ENCODE peak calls at places on chromosomes 16 and 17, in eight cellular contexts. L, I, X, Y, W, B, C and P are unnamed samples.

GRCh38 chr17:19805006-19805405 is 56.9 kb upstream of the ALDH3A1 start:
- DNase-seq in L (no peak), I (no peak), X (no peak), Y (no peak), W (no peak), B (no peak), C (peak; percentile 36), P (no peak)

GRCh38 chr17:73224663-73225305 is 31.9 kb downstream of the COG1 start:
- DNase-seq in L (no peak), I (no peak), X (no peak), Y (no peak), W (no peak), B (no peak), C (no peak), P (no peak)

GRCh38 chr16:88703486-88704309 is 2.5 kb downstream of the RNF166 start:
- DNase-seq in L (no peak), I (no peak), X (peak; percentile 43), Y (no peak), W (peak; percentile 95), B (no peak), C (peak; percentile 59), P (peak; percentile 98)

GRCh38 chr17:19876524-19877161 is 8.9 kb upstream of the ULK2 start:
- DNase-seq in L (no peak), I (no peak), X (no peak), Y (no peak), W (peak; percentile 88), B (peak; percentile 64), C (no peak), P (peak; percentile 95)

GRCh38 chr16:72508196-72508595 is 336.2 kb upstream of the PMFBP1 start:
- DNase-seq in L (no peak), I (no peak), X (no peak), Y (no peak), W (no peak), B (no peak), C (no peak), P (no peak)

GRCh38 chr16:20740901-20741491 is 622 bp downstream of the THUMPD1 start:
- DNase-seq in L (peak; percentile 89), I (peak; percentile 98), X (peak; percentile 95), Y (peak; percentile 88), W (peak; percentile 98), B (peak; percentile 91), C (peak; percentile 85), P (peak; percentile 85)

GRCh38 chr17:47304191-47304590 is 19.6 kb upstream of the EFCAB13 start:
- DNase-seq in L (no peak), I (no peak), X (no peak), Y (no peak), W (no peak), B (no peak), C (no peak), P (no peak)

GRCh38 chr16:55821210-55821609 is 11.7 kb downstream of the CES1 start:
- DNase-seq in L (no peak), I (no peak), X (no peak), Y (no peak), W (no peak), B (no peak), C (no peak), P (no peak)

GRCh38 chr16:58847902-58848661 is 114.0 kb upstream of the GOT2 start:
- DNase-seq in L (no peak), I (no peak), X (no peak), Y (no peak), W (no peak), B (no peak), C (no peak), P (peak; percentile 17)

GRCh38 chr16:85569615-85570212 is 43.4 kb upstream of the GSE1 start:
- DNase-seq in L (no peak), I (no peak), X (peak; percentile 54), Y (no peak), W (peak; percentile 88), B (no peak), C (no peak), P (peak; percentile 92)

GRCh38 chr17:55458977-55459376 is 37.3 kb upstream of the MMD start:
- DNase-seq in L (no peak), I (no peak), X (no peak), Y (no peak), W (no peak), B (no peak), C (peak; percentile 16), P (no peak)

GRCh38 chr16:15954814-15955151 is 5.4 kb downstream of the ABCC1 start:
- DNase-seq in L (no peak), I (no peak), X (no peak), Y (no peak), W (no peak), B (no peak), C (no peak), P (peak; percentile 51)

GRCh38 chr16:35102780-35103403 is 1643.5 kb downstream of the TP53TG3F start:
- DNase-seq in L (no peak), I (no peak), X (no peak), Y (no peak), W (no peak), B (no peak), C (no peak), P (peak; percentile 69)

GRCh38 chr17:70905796-70906195 is 736.5 kb downstream of the KCNJ2 start:
- DNase-seq in L (no peak), I (no peak), X (no peak), Y (no peak), W (no peak), B (peak; percentile 51), C (no peak), P (peak; percentile 26)

DNA sequence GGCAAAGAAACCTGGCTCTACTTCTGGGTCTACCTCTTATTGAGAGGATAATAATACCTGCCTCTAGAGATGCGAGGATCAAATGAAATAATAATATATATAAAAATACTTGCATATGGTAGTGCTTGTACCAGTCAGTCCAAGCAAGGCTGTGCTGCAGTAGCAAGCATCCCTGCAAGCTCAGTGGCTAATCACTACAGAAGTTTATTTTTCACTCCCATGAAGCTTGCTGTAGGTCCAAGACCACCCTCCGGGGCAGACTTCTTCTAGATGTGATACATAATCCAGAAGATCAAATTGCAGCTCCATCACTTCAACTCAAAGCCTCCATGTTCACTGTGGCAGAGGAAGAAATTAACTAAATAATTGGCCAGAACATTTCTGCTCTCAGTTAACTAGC is 48.9 kb upstream of the NKD1 start:
- DNase-seq in L (no peak), I (no peak), X (no peak), Y (no peak), W (no peak), B (no peak), C (no peak), P (no peak)
- H3K4me3 ChIP-seq in L (no peak overlapping the region), I (no peak overlapping the region), X (no peak overlapping the region), Y (no peak overlapping the region), W (no peak overlapping the region), B (no peak overlapping the region), C (no peak overlapping the region), P (no peak overlapping the region)

GRCh38 chr17:78140169-78141051 is 5.8 kb upstream of the C17orf99 start:
- DNase-seq in L (peak; percentile 90), I (peak; percentile 98), X (peak; percentile 96), Y (peak; percentile 83), W (peak; percentile 99), B (peak; percentile 83), C (peak; percentile 84), P (peak; percentile 96)
- TF ChIP-seq POLR2A in L (peak; percentile 71), I (no peak), X (no peak), Y (peak; percentile 20), W (no peak), B (peak; percentile 27), C (peak; percentile 51), P (no peak)

DNA sequence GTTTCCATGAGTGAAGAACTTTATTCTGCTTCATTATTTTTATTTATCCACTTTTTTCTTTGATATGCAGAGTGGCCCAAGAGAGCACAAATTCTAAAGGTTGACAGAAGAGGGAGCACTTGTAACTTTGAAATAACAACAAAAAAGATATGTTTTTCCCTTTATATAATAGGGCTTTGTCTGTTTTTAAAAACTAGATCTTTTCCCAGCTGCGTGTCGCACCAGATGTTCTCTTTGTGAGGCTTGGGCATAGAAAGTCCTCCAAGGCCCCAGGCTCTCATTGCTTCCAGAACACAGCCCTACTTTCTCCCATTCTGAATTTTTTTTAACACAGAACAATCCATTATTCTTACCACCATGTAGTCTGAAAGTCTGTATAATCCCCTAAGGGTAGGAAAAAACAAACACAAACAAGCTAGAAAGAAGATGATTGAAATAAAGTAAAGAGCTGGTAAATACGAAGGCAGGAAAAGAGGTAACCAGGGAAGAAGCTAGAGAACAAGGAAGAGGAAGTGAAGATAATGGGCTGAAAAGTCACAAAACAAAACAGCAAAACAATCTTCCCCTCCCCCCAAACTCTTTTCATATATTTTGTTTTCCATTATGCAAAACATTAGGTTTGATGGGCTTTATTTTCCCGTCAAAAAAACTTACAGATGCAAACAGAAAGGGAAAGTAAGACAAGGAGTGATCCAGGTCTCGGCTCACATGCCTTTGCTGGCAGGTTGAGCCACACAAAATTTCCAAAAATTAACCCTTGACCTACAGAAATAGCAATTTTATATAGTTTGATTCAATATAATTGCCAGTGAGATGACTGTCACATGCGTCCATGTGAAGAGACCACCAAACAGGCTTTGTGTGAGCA is 160.3 kb downstream of the ABCA8 start:
- DNase-seq in L (no peak), I (no peak), X (no peak), Y (no peak), W (no peak), B (peak; percentile 53), C (peak; percentile 82), P (no peak)
- H3K4me3 ChIP-seq in L (no peak overlapping the region), I (peak overlapping the region; percentile 14), X (no peak overlapping the region), Y (peak overlapping the region; percentile 8), W (no peak overlapping the region), B (no peak overlapping the region), C (no peak overlapping the region), P (no peak overlapping the region)

GRCh38 chr17:81931189-81931556 is 3.6 kb upstream of the MAFG start:
- DNase-seq in L (no peak), I (no peak), X (no peak), Y (no peak), W (no peak), B (no peak), C (no peak), P (no peak)

GRCh38 chr17:81932333-81932983 is 4.6 kb downstream of the PYCR1 start:
- DNase-seq in L (no peak), I (no peak), X (no peak), Y (no peak), W (no peak), B (no peak), C (no peak), P (peak; percentile 46)

GRCh38 chr17:81933178-81933699 is 3.9 kb downstream of the PYCR1 start:
- DNase-seq in L (no peak), I (no peak), X (no peak), Y (no peak), W (no peak), B (no peak), C (no peak), P (no peak)

GRCh38 chr17:81930142-81931125 is 2.9 kb upstream of the MAFG start:
- DNase-seq in L (no peak), I (no peak), X (no peak), Y (no peak), W (no peak), B (no peak), C (no peak), P (no peak)

DNA sequence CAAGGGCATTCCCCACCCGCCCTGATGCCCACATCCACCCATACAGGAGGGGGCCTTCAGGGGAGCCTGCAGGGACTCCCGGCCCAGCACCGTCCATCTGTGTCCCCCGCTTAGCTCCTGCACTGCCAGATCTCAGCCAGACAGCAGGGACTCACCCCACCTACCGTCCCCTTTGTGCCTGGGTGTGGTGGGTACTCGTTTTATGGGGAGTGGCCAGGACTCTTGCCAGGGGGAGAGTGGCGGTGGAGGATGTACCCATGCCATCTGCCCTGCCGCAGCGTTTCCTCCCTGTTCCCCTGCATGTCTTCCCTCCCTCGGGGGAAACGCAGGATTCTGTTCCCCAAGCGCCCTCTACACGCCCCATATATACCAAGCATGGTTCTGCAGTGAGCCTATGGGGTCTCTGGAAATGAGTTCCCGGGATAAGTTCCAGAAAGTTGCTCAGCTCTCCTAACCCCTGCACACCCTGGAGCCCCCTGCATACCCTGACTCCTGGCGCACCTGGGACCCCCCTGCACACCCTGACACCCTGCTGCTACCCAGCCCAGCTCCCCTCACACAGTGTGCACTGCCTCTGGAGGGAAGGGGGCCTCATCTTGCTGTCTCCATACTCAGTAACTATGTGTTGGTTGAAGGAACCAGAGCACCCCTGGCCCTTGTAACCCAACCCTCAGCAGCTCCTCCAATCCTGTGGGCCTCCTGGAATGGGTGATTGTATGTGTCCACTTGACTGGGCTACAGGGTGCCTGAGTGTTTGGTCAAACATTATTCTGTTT is 4.2 kb upstream of the MAFG start:
- DNase-seq in L (no peak), I (no peak), X (no peak), Y (no peak), W (no peak), B (no peak), C (no peak), P (no peak)
- TF ChIP-seq POLR2A in L (peak; percentile 8), I (no peak), X (no peak), Y (no peak), W (no peak), B (no peak), C (no peak), P (no peak)